ENCODE peak calls at places on chromosomes 5 and 9, in four cellular contexts. X, D, K and V are unnamed samples.

GRCh38 chr9:35001285-35001677 is 11.7 kb downstream of the DNAJB5 start:
- DNase-seq in X (no peak), K (no peak), D (no peak), V (no peak)

GRCh38 chr9:120353501-120353900 is 226.5 kb downstream of the CDK5RAP2 start:
- DNase-seq in D (peak), X (no peak), K (no peak), V (no peak)

GRCh38 chr9:123097709-123098459 is 64.4 kb downstream of the GPR21 start:
- DNase-seq in D (no peak), X (no peak), K (no peak), V (no peak)

GRCh38 chr9:16431666-16432065 is 438.8 kb downstream of the BNC2 start:
- DNase-seq in D (no peak), X (no peak), K (no peak), V (no peak)

GRCh38 chr5:78698218-78698751 is 49.7 kb upstream of the LHFPL2 start:
- DNase-seq in K (no peak), D (peak), X (peak), V (no peak)

GRCh38 chr9:36575411-36575882 is 2.8 kb downstream of the MELK start:
- DNase-seq in K (no peak), X (peak), D (peak), V (no peak)

GRCh38 chr5:138935466-138935865 is 60.3 kb upstream of the LRRTM2 start:
- DNase-seq in K (no peak), D (no peak), X (no peak), V (no peak)

GRCh38 chr9:100419166-100419565 is 7.8 kb upstream of the MSANTD3 start:
- DNase-seq in X (no peak), K (no peak), D (no peak), V (no peak)

GRCh38 chr5:142925795-142926194 is 155.6 kb downstream of the ARHGAP26 start:
- DNase-seq in K (no peak), D (peak), X (peak), V (no peak)

GRCh38 chr5:168971100-168971499 is 329.8 kb downstream of the SLIT3 start:
- DNase-seq in D (no peak), K (no peak), X (no peak), V (no peak)

GRCh38 chr9:33452828-33453271 is 5.5 kb upstream of the AQP3 start:
- DNase-seq in K (peak), D (peak), X (peak), V (peak)